ENCODE peak calls at places on chromosomes 2 and 18, in five cellular contexts. B, Q, H, N and A are unnamed samples.
A peak's percentile ranks its signal among the peaks of the same experiment; 100 is the strongest.

GRCh38 chr18:2497797-2498196 is 73.5 kb downstream of the METTL4 start:
- DNase-seq in Q (no peak), B (no peak), N (no peak), H (no peak), A (no peak)

GRCh38 chr2:118309201-118310015 is 221.1 kb downstream of the INSIG2 start:
- DNase-seq in B (no peak), Q (no peak), N (no peak), H (no peak), A (no peak)

GRCh38 chr2:203925512-203926158 is 10.9 kb upstream of the ICOS start:
- DNase-seq in B (no peak), N (no peak), H (no peak), Q (no peak), A (no peak)

GRCh38 chr2:206240335-206240734 is 34.1 kb upstream of the ZDBF2 start:
- DNase-seq in Q (no peak), B (no peak), H (no peak), N (no peak), A (no peak)

GRCh38 chr2:86556508-86556907 is 6.7 kb downstream of the CHMP3 start:
- DNase-seq in H (no peak), B (no peak), Q (no peak), N (no peak), A (no peak)

GRCh38 chr18:6010284-6010683 is 115.0 kb upstream of the TMEM200C start:
- DNase-seq in Q (no peak), H (no peak), N (no peak), B (no peak), A (no peak)

GRCh38 chr2:221407765-221408164 is 164.3 kb downstream of the EPHA4 start:
- DNase-seq in N (no peak), Q (no peak), H (no peak), B (no peak), A (no peak)

GRCh38 chr2:8229546-8229986 is 452.3 kb upstream of the ID2 start:
- DNase-seq in B (no peak), N (no peak), Q (peak; percentile 62), H (peak; percentile 79), A (peak; percentile 46)

GRCh38 chr2:75844651-75845050 is 133.9 kb upstream of the GCFC2 start:
- DNase-seq in N (no peak), B (no peak), H (no peak), Q (no peak), A (no peak)

GRCh38 chr2:238509151-238509820 is 82.6 kb downstream of the ASB1 start:
- DNase-seq in B (no peak), H (no peak), Q (no peak), N (no peak), A (no peak)

GRCh38 chr2:199968126-199968525 is 12.7 kb downstream of the MAIP1 start:
- DNase-seq in B (no peak), N (no peak), Q (no peak), H (no peak), A (no peak)

GRCh38 chr2:127658146-127658545 is 12.2 kb downstream of the GPR17 start:
- DNase-seq in Q (no peak), B (no peak), H (no peak), N (no peak), A (no peak)

GRCh38 chr2:101327863-101328394 is 19.4 kb upstream of the RNF149 start:
- DNase-seq in H (no peak), B (no peak), Q (no peak), N (no peak), A (no peak)

GRCh38 chr18:48975221-48975816 is 24.6 kb upstream of the SMAD7 start:
- DNase-seq in H (peak; percentile 58), Q (no peak), N (no peak), B (no peak), A (no peak)

GRCh38 chr2:74816540-74817331 is 17.2 kb upstream of the HK2 start:
- DNase-seq in H (no peak), B (no peak), Q (peak; percentile 11), N (no peak), A (no peak)

GRCh38 chr18:42958353-42958752 is 157.1 kb downstream of the RIT2 start:
- DNase-seq in H (no peak), B (no peak), Q (no peak), N (no peak), A (no peak)

GRCh38 chr2:233404227-233404626 is 49.9 kb downstream of the DGKD start:
- DNase-seq in H (peak; percentile 38), N (peak; percentile 48), B (peak; percentile 55), Q (peak; percentile 62), A (peak; percentile 46)

GRCh38 chr18:54776282-54776977 is 51.8 kb upstream of the RAB27B start:
- DNase-seq in Q (peak; percentile 95), H (peak; percentile 88), B (no peak), N (no peak), A (peak; percentile 89)

GRCh38 chr2:127611076-127611925 is 34.7 kb upstream of the GPR17 start:
- DNase-seq in Q (no peak), H (no peak), B (no peak), N (no peak), A (no peak)

GRCh38 chr18:13280066-13280795 is 61.7 kb downstream of the LDLRAD4 start:
- DNase-seq in N (peak; percentile 19), Q (no peak), H (no peak), B (no peak), A (no peak)

GRCh38 chr2:64288932-64289655 is 144.9 kb upstream of the PELI1 start:
- DNase-seq in H (no peak), Q (no peak), N (no peak), B (no peak), A (no peak)

GRCh38 chr18:24837065-24837464 is 376.6 kb downstream of the HRH4 start:
- DNase-seq in H (peak; percentile 32), B (no peak), Q (no peak), N (no peak), A (no peak)

GRCh38 chr2:151765760-151766159 is 31.5 kb upstream of the NEB start:
- DNase-seq in B (no peak), Q (no peak), H (no peak), N (peak; percentile 14), A (no peak)

GRCh38 chr2:232772540-232772939 is 3.8 kb downstream of the KCNJ13 start:
- DNase-seq in Q (no peak), N (no peak), H (no peak), B (no peak), A (no peak)